ENCODE peak calls at places on chromosome 1, in nine cellular contexts. C is Calu3, T is cardiac muscle cell, A is astrocyte of the spinal cord, N is left lung, G is RWPE1, Y is AG04450, H is endothelial cell, W is progenitor cell of endocrine pancreas. X is an unnamed sample.
A peak's percentile ranks its signal among the peaks of the same experiment; 100 is the strongest.

GRCh38 chr1:89900791-89901708 is 80.2 kb downstream of the LRRC8D start:
- DNase-seq in C (no peak), T (peak; percentile 30), A (no peak), N (no peak), G (no peak), Y (no peak), H (no peak), W (no peak), X (no peak)

GRCh38 chr1:202018476-202019234 is 8.3 kb downstream of the ELF3 start:
- DNase-seq in C (peak; percentile 95), T (peak; percentile 42), A (no peak), N (peak; percentile 82), G (peak; percentile 75), Y (no peak), H (no peak), W (peak; percentile 37), X (no peak)

GRCh38 chr1:156121441-156121840 is 6.9 kb downstream of the LMNA start:
- DNase-seq in C (no peak), T (no peak), A (no peak), N (no peak), G (no peak), Y (no peak), H (no peak), W (no peak), X (no peak)

GRCh38 chr1:172764378-172764777 is 105.5 kb downstream of the FASLG start:
- DNase-seq in C (no peak), T (no peak), A (no peak), N (no peak), G (no peak), Y (no peak), H (no peak), W (no peak), X (no peak)

GRCh38 chr1:39575191-39576015 is 1.2 kb downstream of the PABPC4 start:
- DNase-seq in C (peak; percentile 34), T (peak; percentile 70), A (peak; percentile 61), N (peak; percentile 71), G (no peak), Y (no peak), H (peak; percentile 44), W (peak; percentile 28), X (no peak)

GRCh38 chr1:9167638-9168037 is 38.7 kb upstream of the GPR157 start:
- DNase-seq in C (no peak), T (no peak), A (no peak), N (peak; percentile 45), G (no peak), Y (no peak), H (no peak), W (no peak), X (no peak)

GRCh38 chr1:70764747-70765146 is 282.9 kb downstream of the PTGER3 start:
- DNase-seq in C (no peak), T (no peak), A (peak; percentile 8), N (no peak), G (no peak), Y (no peak), H (no peak), W (no peak), X (no peak)

GRCh38 chr1:20153000-20153418 is 13.9 kb downstream of the PLA2G2F start:
- DNase-seq in C (no peak), T (no peak), A (peak; percentile 42), N (peak; percentile 58), G (no peak), Y (no peak), H (peak; percentile 36), W (no peak), X (no peak)

GRCh38 chr1:184497962-184498723 is 111.3 kb downstream of the C1orf21 start:
- DNase-seq in C (no peak), T (no peak), A (no peak), N (no peak), G (no peak), Y (no peak), H (no peak), W (no peak), X (no peak)

GRCh38 chr1:233480198-233480597 is 133.7 kb upstream of the KCNK1 start:
- DNase-seq in C (no peak), T (no peak), A (no peak), N (no peak), G (no peak), Y (no peak), H (no peak), W (no peak), X (no peak)

GRCh38 chr1:93670141-93670540 is 11.5 kb downstream of the BCAR3 start:
- DNase-seq in C (peak; percentile 57), T (no peak), A (peak; percentile 90), N (no peak), G (no peak), Y (no peak), H (no peak), W (no peak), X (no peak)

GRCh38 chr1:21955474-21956281 is 18.6 kb upstream of the HSPG2 start:
- DNase-seq in C (no peak), T (no peak), A (no peak), N (no peak), G (peak; percentile 31), Y (no peak), H (no peak), W (no peak), X (no peak)

GRCh38 chr1:145978860-145979745 is 14.6 kb downstream of the POLR3GL start:
- DNase-seq in C (peak; percentile 87), T (peak; percentile 97), A (peak; percentile 100), N (peak; percentile 96), G (peak; percentile 96), Y (peak; percentile 99), H (peak; percentile 61), W (no peak), X (peak; percentile 82)
- TF ChIP-seq CTCF in C (no peak), T (peak; percentile 38), A (peak; percentile 28), N (no peak), G (no peak), Y (peak; percentile 48), H (no peak), W (peak; percentile 10), X (peak; percentile 47)

GRCh38 chr1:145863272-145863671 is 4.4 kb upstream of the PIAS3 start:
- DNase-seq in C (no peak), T (no peak), A (no peak), N (no peak), G (no peak), Y (no peak), H (no peak), W (no peak), X (no peak)

GRCh38 chr1:145858937-145859490 is at the start of gene PIAS3:
- DNase-seq in C (peak; percentile 98), T (peak; percentile 97), A (peak; percentile 97), N (peak; percentile 96), G (peak; percentile 99), Y (peak; percentile 88), H (peak; percentile 95), W (peak; percentile 90), X (peak; percentile 95)

GRCh38 chr1:145858238-145858936 is 494 bp downstream of the PIAS3 start:
- DNase-seq in C (peak; percentile 61), T (peak; percentile 65), A (peak; percentile 22), N (peak; percentile 64), G (peak; percentile 67), Y (no peak), H (peak; percentile 42), W (no peak), X (no peak)

GRCh38 chr1:145857170-145857569 is 1.7 kb downstream of the PIAS3 start:
- DNase-seq in C (no peak), T (no peak), A (no peak), N (no peak), G (no peak), Y (no peak), H (no peak), W (no peak), X (no peak)

GRCh38 chr1:145859491-145860159 is 744 bp upstream of the PIAS3 start:
- DNase-seq in C (peak; percentile 95), T (peak; percentile 93), A (peak; percentile 89), N (peak; percentile 91), G (peak; percentile 95), Y (peak; percentile 60), H (peak; percentile 88), W (peak; percentile 70), X (peak; percentile 87)
- TF ChIP-seq CTCF in C (no peak), T (no peak), A (no peak), N (no peak), G (no peak), Y (no peak), H (no peak), W (peak; percentile 23), X (peak; percentile 28)

DNA sequence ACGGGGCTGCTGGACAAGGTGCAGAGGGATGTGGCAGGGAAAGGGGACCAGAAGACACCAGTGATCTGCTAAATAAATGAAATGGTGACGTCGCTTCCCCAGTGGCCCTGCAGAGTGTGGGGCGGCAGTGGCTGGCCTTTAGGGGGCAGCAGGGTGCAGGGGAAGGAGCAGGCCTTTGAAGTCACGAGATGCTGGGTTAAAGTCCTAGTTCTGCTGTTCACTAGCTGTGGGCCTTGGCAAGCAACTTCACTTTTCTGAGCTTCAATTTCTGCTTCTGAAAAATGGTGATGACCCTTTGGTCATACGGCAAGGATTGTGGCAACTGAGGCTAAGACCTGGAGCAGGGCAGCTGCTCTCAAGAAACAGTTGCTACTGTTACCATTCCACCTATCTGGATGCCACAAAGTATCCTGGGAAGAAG is 9.2 kb upstream of the GALE start:
- DNase-seq in C (peak; percentile 79), T (peak; percentile 76), A (peak; percentile 62), N (peak; percentile 85), G (peak; percentile 64), Y (no peak), H (peak; percentile 84), W (no peak), X (no peak)
- TF ChIP-seq CTCF in C (peak; percentile 70), T (peak; percentile 82), A (peak; percentile 88), N (peak; percentile 66), G (peak; percentile 62), Y (peak; percentile 73), H (peak; percentile 60), W (peak; percentile 69), X (peak; percentile 76)

GRCh38 chr1:162023547-162024501 is at the start of gene OLFML2B:
- DNase-seq in C (peak; percentile 66), T (peak; percentile 74), A (peak; percentile 84), N (peak; percentile 81), G (peak; percentile 71), Y (peak; percentile 37), H (peak; percentile 69), W (peak; percentile 43), X (peak; percentile 84)
- TF ChIP-seq CTCF in C (no peak), T (peak; percentile 44), A (peak; percentile 48), N (no peak), G (peak; percentile 38), Y (peak; percentile 54), H (no peak), W (no peak), X (peak; percentile 51)